ENCODE peak calls at places on chromosomes 1 and 21, in four cellular contexts. V is GM12878, K is HCT116, A is K562. R is an unnamed sample.

GRCh38 chr21:38496224-38496623 is 2.1 kb downstream of the ERG start:
- DNase-seq in V (no peak), K (no peak), A (no peak), R (no peak)

GRCh38 chr1:247445775-247446364 is 12.0 kb downstream of the OR2B11 start:
- DNase-seq in V (no peak), K (no peak), A (no peak), R (no peak)

GRCh38 chr1:191695865-191696264 is 462.4 kb upstream of the RGS18 start:
- DNase-seq in V (peak), K (no peak), A (no peak), R (no peak)

GRCh38 chr1:174153085-174153824 is 6.1 kb upstream of the RABGAP1L start:
- DNase-seq in V (no peak), K (no peak), A (peak), R (no peak)

GRCh38 chr1:153539395-153540093 is 1.2 kb downstream of the S100A5 start:
- DNase-seq in V (no peak), K (no peak), A (no peak), R (no peak)

GRCh38 chr1:59669752-59670312 is 144.9 kb upstream of the HOOK1 start:
- DNase-seq in V (no peak), K (no peak), A (no peak), R (peak)

GRCh38 chr1:245245021-245245667 is 90.4 kb downstream of the KIF26B start:
- DNase-seq in V (no peak), K (no peak), A (no peak), R (no peak)

GRCh38 chr1:2384941-2385481 is 6.3 kb downstream of the MORN1 start:
- DNase-seq in V (no peak), K (no peak), A (no peak), R (no peak)

GRCh38 chr1:59011663-59012062 is 227.8 kb upstream of the JUN start:
- DNase-seq in V (no peak), K (no peak), A (no peak), R (no peak)

GRCh38 chr1:230822092-230822581 is 46.2 kb downstream of the C1orf198 start:
- DNase-seq in V (no peak), K (no peak), A (no peak), R (no peak)

GRCh38 chr1:2133879-2134215 is 60.7 kb downstream of the FAAP20 start:
- DNase-seq in V (no peak), K (no peak), A (no peak), R (no peak)

GRCh38 chr1:54833146-54833545 is 32.0 kb upstream of the TTC22 start:
- DNase-seq in V (no peak), K (no peak), A (no peak), R (no peak)

GRCh38 chr1:226608699-226609505 is 60.3 kb downstream of the STUM start:
- DNase-seq in V (no peak), K (peak), A (peak), R (peak)

GRCh38 chr1:117341123-117341522 is 26.1 kb upstream of the MAN1A2 start:
- DNase-seq in V (no peak), K (no peak), A (no peak), R (no peak)

GRCh38 chr1:35838693-35839245 is 31.0 kb downstream of the AGO4 start:
- DNase-seq in V (no peak), K (no peak), A (no peak), R (no peak)

GRCh38 chr1:85333186-85333585 is 56.8 kb upstream of the BCL10 start:
- DNase-seq in V (no peak), K (no peak), A (no peak), R (no peak)

GRCh38 chr1:54866801-54867716 is 19.9 kb downstream of the DHCR24 start:
- DNase-seq in V (no peak), K (no peak), A (no peak), R (no peak)

GRCh38 chr1:207049974-207050391 is 1.0 kb downstream of the YOD1 start:
- DNase-seq in V (no peak), K (no peak), A (peak), R (peak)

GRCh38 chr1:48498096-48498791 is 26.2 kb upstream of the SPATA6 start:
- DNase-seq in V (no peak), K (peak), A (peak), R (peak)

GRCh38 chr1:125118147-125118993 is 3933.6 kb downstream of the SRGAP2C start:
- DNase-seq in V (no peak), K (no peak), A (no peak), R (no peak)

GRCh38 chr1:219732814-219733491 is 120.0 kb upstream of the ZC3H11B start:
- DNase-seq in V (no peak), K (no peak), A (no peak), R (no peak)

GRCh38 chr1:29860681-29861080 is 624.4 kb downstream of the PTPRU start:
- DNase-seq in V (no peak), K (no peak), A (no peak), R (no peak)

GRCh38 chr1:59150537-59151386 is 146.1 kb upstream of the FGGY start:
- DNase-seq in V (peak), K (peak), A (peak), R (no peak)

GRCh38 chr21:29403922-29404538 is 105.3 kb downstream of the BACH1 start:
- DNase-seq in V (no peak), K (no peak), A (peak), R (no peak)

GRCh38 chr1:230308039-230308438 is 118.1 kb downstream of the PGBD5 start:
- DNase-seq in V (no peak), K (peak), A (peak), R (no peak)

GRCh38 chr1:58597076-58597475 is 20.0 kb upstream of the TACSTD2 start:
- DNase-seq in V (no peak), K (no peak), A (no peak), R (no peak)

GRCh38 chr1:154148787-154149186 is 6.1 kb downstream of the NUP210L start:
- DNase-seq in V (peak), K (no peak), A (no peak), R (no peak)

GRCh38 chr1:10679521-10680220 is 116.8 kb downstream of the CASZ1 start:
- DNase-seq in V (no peak), K (peak), A (peak), R (peak)

GRCh38 chr1:7491089-7491817 is 279.8 kb upstream of the VAMP3 start:
- DNase-seq in V (no peak), K (no peak), A (no peak), R (no peak)

GRCh38 chr1:6273380-6273891 is 12.5 kb upstream of the GPR153 start:
- DNase-seq in V (no peak), K (no peak), A (peak), R (peak)

GRCh38 chr1:203273206-203273868 is 32.0 kb upstream of the BTG2 start:
- DNase-seq in V (peak), K (peak), A (peak), R (peak)

GRCh38 chr1:153610334-153611023 is 2.5 kb downstream of the S100A16 start:
- DNase-seq in V (no peak), K (no peak), A (no peak), R (no peak)

GRCh38 chr1:2980073-2980791 is 41.0 kb upstream of the ACTRT2 start:
- DNase-seq in V (no peak), K (no peak), A (no peak), R (no peak)

GRCh38 chr1:155075535-155075934 is 3.1 kb upstream of the EFNA3 start:
- DNase-seq in V (no peak), K (no peak), A (no peak), R (no peak)

GRCh38 chr1:79161077-79161476 is 154.5 kb upstream of the ADGRL4 start:
- DNase-seq in V (no peak), K (no peak), A (no peak), R (no peak)

GRCh38 chr1:79151006-79151796 is 144.7 kb upstream of the ADGRL4 start:
- DNase-seq in V (no peak), K (no peak), A (no peak), R (no peak)

GRCh38 chr1:79155991-79156390 is 149.5 kb upstream of the ADGRL4 start:
- DNase-seq in V (no peak), K (no peak), A (no peak), R (no peak)
- TF ChIP-seq YY1 in V (no peak), K (no peak), A (no peak), R (no peak)

GRCh38 chr21:46066843-46067331 is 31.0 kb upstream of the COL6A2 start:
- DNase-seq in V (no peak), K (no peak), A (no peak), R (no peak)

GRCh38 chr21:46067505-46068201 is 30.3 kb upstream of the COL6A2 start:
- DNase-seq in V (no peak), K (no peak), A (no peak), R (no peak)

GRCh38 chr21:46064870-46065214 is 33.1 kb upstream of the COL6A2 start:
- DNase-seq in V (no peak), K (no peak), A (no peak), R (no peak)

GRCh38 chr21:46065215-46065992 is 32.5 kb upstream of the COL6A2 start:
- DNase-seq in V (no peak), K (no peak), A (no peak), R (no peak)

GRCh38 chr21:46065993-46066842 is 31.7 kb upstream of the COL6A2 start:
- DNase-seq in V (no peak), K (no peak), A (peak), R (no peak)
- TF ChIP-seq YY1 in V (no peak), K (no peak), A (no peak), R (no peak)

DNA sequence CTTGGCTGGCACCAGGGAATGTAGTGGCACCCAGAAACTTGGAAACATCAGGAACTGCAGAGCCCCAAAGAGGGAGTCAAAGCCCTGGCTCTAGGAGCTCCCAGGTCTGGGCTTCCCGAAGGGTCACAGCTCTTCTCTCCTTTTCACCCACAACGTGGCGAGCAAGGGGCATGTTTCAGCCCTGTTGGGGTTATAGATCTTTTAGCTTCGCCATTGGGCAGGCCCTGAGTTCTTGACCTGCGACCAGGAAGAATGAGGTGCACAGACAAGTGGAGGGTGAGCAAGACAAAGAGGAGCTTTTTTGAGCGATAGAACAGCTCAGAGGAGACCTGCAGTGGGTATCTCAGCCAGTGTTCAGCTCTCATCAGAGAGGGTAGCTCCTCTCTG is 23.6 kb upstream of the LRRC8C start:
- DNase-seq in V (no peak), K (no peak), A (no peak), R (no peak)
- TF ChIP-seq YY1 in V (no peak), K (no peak), A (no peak), R (no peak)

GRCh38 chr1:67893126-67893495 is 59.8 kb upstream of the GNG12 start:
- DNase-seq in V (no peak), K (no peak), A (no peak), R (no peak)
- TF ChIP-seq YY1 in V (no peak), K (no peak), A (no peak), R (no peak)

GRCh38 chr1:113088972-113089371 is 16.0 kb downstream of the LRIG2 start:
- DNase-seq in V (no peak), K (no peak), A (peak), R (no peak)
- TF ChIP-seq YY1 in V (no peak), K (no peak), A (no peak), R (no peak)

GRCh38 chr1:182205378-182206022 is 144.0 kb upstream of the ZNF648 start:
- DNase-seq in V (no peak), K (no peak), A (no peak), R (no peak)

GRCh38 chr1:182206628-182207239 is 145.2 kb upstream of the ZNF648 start:
- DNase-seq in V (no peak), K (no peak), A (peak), R (no peak)

GRCh38 chr1:182211364-182211763 is 149.9 kb upstream of the ZNF648 start:
- DNase-seq in V (no peak), K (no peak), A (no peak), R (no peak)

GRCh38 chr1:182210417-182210816 is 148.9 kb upstream of the ZNF648 start:
- DNase-seq in V (no peak), K (no peak), A (no peak), R (no peak)

DNA sequence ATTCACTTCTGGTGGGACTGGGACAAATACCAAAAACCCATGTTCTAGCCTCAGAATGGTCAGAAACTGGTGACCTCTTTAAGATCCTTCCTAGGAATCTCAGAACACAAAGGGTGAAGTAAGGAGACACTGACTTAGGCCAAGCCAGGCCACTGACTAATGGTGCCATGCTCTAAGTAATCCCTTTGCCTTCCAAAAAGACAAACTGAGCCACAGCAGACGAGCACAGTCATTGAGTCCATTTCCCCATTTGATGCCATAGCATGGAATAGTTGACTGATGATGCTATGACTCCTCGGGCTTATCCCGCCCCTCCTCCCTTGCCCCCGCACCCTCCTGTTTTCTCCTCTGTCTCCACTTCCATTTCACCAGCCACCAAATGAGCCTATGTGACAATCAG is 145.8 kb upstream of the ZNF648 start:
- DNase-seq in V (no peak), K (no peak), A (no peak), R (no peak)
- TF ChIP-seq YY1 in V (no peak), K (no peak), A (no peak), R (no peak)

GRCh38 chr1:37763791-37764741 is 854 bp downstream of the EPHA10 start:
- DNase-seq in V (no peak), K (no peak), A (peak), R (peak)
- TF ChIP-seq YY1 in V (peak), K (no peak), A (no peak), R (no peak)

GRCh38 chr1:150257624-150258274 is at the start of gene CA14:
- DNase-seq in V (no peak), K (no peak), A (peak), R (peak)

GRCh38 chr1:150258275-150258666 is 697 bp downstream of the CA14 start:
- DNase-seq in V (no peak), K (no peak), A (no peak), R (no peak)

GRCh38 chr1:150261367-150261766 is 3.8 kb downstream of the CA14 start:
- DNase-seq in V (no peak), K (no peak), A (no peak), R (no peak)

GRCh38 chr1:150259217-150259616 is 1.6 kb downstream of the CA14 start:
- DNase-seq in V (no peak), K (no peak), A (no peak), R (no peak)

GRCh38 chr1:150259758-150260669 is 2.4 kb downstream of the CA14 start:
- DNase-seq in V (no peak), K (no peak), A (peak), R (peak)
- TF ChIP-seq YY1 in V (no peak), K (no peak), A (no peak), R (no peak)

R was measured in NT2/D1.